ENCODE peak calls at places on chromosomes 3 and 15, in five cellular contexts. I is HL-60, W is Panc1, A is GM23338, Q is breast epithelium. Z is an unnamed sample.

GRCh38 chr15:47750030-47750739 is 32.9 kb downstream of the SEMA6D start:
- DNase-seq in I (no peak), A (no peak), W (no peak), Q (no peak), Z (peak; percentile 57)

GRCh38 chr15:94322141-94322540 is 90.8 kb downstream of the MCTP2 start:
- DNase-seq in W (no peak), Q (no peak), I (peak; percentile 41), A (no peak), Z (no peak)

GRCh38 chr15:77634266-77634962 is 1.7 kb upstream of the LINGO1 start:
- DNase-seq in W (peak; percentile 20), A (peak; percentile 94), I (peak; percentile 61), Q (no peak), Z (peak; percentile 68)

GRCh38 chr3:53811143-53811915 is 34.9 kb downstream of the CHDH start:
- DNase-seq in Q (no peak), W (no peak), A (no peak), I (no peak), Z (no peak)

GRCh38 chr3:196287066-196287404 is 491 bp downstream of the PCYT1A start:
- DNase-seq in W (no peak), I (no peak), A (peak; percentile 45), Q (no peak), Z (no peak)

GRCh38 chr15:80559320-80559693 is 135.8 kb upstream of the ABHD17C start:
- DNase-seq in Q (no peak), I (no peak), W (no peak), A (peak; percentile 20), Z (no peak)

GRCh38 chr3:181755959-181756358 is 44.2 kb downstream of the SOX2 start:
- DNase-seq in W (no peak), A (peak; percentile 70), Q (no peak), I (no peak), Z (no peak)

GRCh38 chr3:63508305-63508704 is 144.2 kb upstream of the SNTN start:
- DNase-seq in Q (no peak), W (no peak), A (no peak), I (no peak), Z (no peak)

GRCh38 chr15:44603126-44603525 is 60.3 kb downstream of the SPG11 start:
- DNase-seq in W (no peak), Q (no peak), I (no peak), A (no peak), Z (no peak)

GRCh38 chr3:112582242-112582874 is 20.5 kb downstream of the SLC35A5 start:
- DNase-seq in I (peak; percentile 28), W (peak; percentile 27), Q (no peak), A (peak; percentile 60), Z (peak; percentile 84)

GRCh38 chr3:126716057-126716456 is 12.0 kb downstream of the CHCHD6 start:
- DNase-seq in I (no peak), A (no peak), Q (no peak), W (no peak), Z (no peak)

GRCh38 chr3:5166846-5167245 is 20.7 kb upstream of the EDEM1 start:
- DNase-seq in Q (no peak), A (no peak), I (no peak), W (no peak), Z (no peak)

GRCh38 chr15:77415450-77416448 is 4.2 kb downstream of the PEAK1 start:
- DNase-seq in Q (no peak), A (peak; percentile 52), W (no peak), I (no peak), Z (peak; percentile 63)

GRCh38 chr15:101795455-101795854 is 7.9 kb upstream of the OR4F6 start:
- DNase-seq in I (no peak), Q (no peak), W (no peak), A (no peak), Z (peak; percentile 10)

DNA sequence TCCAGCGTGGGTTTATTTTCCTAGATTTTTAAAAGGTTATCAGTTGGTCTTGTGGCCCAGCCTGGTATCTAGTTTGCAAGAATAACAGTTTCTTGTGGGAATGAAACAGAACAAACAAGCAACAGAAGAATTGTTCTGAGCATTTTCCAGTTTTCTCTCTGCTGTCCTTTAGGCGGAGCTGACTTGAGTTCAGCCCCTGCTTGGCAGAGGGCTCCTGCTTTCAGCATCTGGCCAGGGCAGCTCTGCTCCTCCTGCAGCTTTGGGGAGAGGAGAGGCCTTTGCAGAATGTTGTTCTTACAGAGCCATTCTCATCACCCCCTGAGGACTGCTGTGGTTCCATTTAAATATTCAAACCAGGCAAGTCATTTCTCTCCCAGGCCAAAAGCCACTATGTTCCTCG is 117.7 kb downstream of the ALDH1A2 start:
- DNase-seq in I (no peak), A (peak; percentile 24), W (no peak), Q (no peak), Z (peak; percentile 43)
- H3K27me3 ChIP-seq in I (peaks cover 2% of the 10 kb centered on the region), A (no peaks in the 10 kb centered on the region), W (peaks cover 3% of the 10 kb centered on the region), Q (no peaks in the 10 kb centered on the region), Z (no peaks in the 10 kb centered on the region)

GRCh38 chr15:99449514-99449913 is 116.3 kb upstream of the MEF2A start:
- DNase-seq in I (no peak), W (no peak), Q (no peak), A (no peak), Z (no peak)

GRCh38 chr15:99445272-99445850 is 120.4 kb upstream of the MEF2A start:
- DNase-seq in I (no peak), W (no peak), A (no peak), Q (no peak), Z (no peak)

GRCh38 chr15:99447497-99448371 is 118.0 kb upstream of the MEF2A start:
- DNase-seq in A (peak; percentile 56), Q (no peak), I (no peak), W (no peak), Z (peak; percentile 59)

GRCh38 chr15:99443768-99444446 is 121.9 kb upstream of the MEF2A start:
- DNase-seq in Q (no peak), A (no peak), I (no peak), W (no peak), Z (no peak)

DNA sequence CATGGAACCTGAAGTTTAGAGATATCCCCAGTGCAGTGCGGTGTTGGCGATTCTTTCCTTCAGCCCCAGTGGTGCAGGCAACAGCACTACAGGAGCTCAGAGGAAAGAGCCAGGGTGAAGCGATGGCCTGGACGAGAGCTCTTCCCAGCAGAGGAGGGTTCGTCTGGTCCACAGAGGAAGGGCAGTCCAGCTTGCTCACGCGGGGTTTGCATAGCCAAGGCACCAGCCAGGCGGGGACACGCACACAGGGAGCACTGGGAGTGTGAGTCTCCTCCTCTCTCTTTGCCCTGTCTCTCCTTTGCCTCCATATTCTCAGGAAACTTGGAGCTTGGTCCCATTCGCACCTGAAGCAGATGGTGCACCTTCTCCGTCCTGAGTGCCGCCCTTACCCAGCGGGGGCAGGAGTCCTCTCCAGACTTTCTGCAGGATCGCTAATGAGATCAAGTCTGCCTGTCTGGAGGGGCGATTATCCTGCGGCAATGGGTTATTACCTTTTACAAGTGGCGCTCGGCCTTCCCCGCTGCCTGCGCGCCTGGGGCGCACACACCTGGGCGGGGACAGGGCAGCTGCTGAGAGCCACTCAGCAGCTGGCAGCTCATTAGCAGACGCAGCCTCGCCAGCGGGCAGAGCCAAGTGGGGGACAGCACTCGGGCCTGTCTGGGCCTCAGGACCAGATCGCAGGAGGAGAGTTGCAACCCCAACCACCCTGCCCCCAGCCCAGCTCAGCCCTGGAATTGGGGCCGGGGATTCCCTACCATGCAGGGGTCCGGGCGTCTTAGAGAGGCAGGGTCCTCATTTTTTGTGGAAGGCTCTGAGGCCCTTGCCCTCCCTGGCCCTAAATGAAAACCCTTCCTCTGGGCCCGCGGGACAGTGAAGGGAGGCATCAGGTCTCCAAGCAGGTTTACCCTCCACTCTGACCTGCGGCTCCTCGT is 119.0 kb upstream of the MEF2A start:
- DNase-seq in Q (no peak), A (no peak), W (no peak), I (no peak), Z (no peak)
- H3K4me3 ChIP-seq in Q (no peak overlapping the region), A (no peak overlapping the region), W (no peak overlapping the region), I (no peak overlapping the region), Z (no peak overlapping the region)

GRCh38 chr15:50803479-50803878 is 38.0 kb upstream of the SPPL2A start:
- DNase-seq in Q (no peak), I (no peak), A (no peak), W (no peak), Z (no peak)

GRCh38 chr15:50794102-50794501 is 28.6 kb upstream of the SPPL2A start:
- DNase-seq in A (no peak), W (no peak), I (no peak), Q (no peak), Z (no peak)

GRCh38 chr15:50797926-50798325 is 32.4 kb upstream of the SPPL2A start:
- DNase-seq in W (no peak), A (no peak), I (no peak), Q (no peak), Z (no peak)

GRCh38 chr15:50800715-50801114 is 35.2 kb upstream of the SPPL2A start:
- DNase-seq in Q (no peak), I (no peak), A (no peak), W (no peak), Z (no peak)

DNA sequence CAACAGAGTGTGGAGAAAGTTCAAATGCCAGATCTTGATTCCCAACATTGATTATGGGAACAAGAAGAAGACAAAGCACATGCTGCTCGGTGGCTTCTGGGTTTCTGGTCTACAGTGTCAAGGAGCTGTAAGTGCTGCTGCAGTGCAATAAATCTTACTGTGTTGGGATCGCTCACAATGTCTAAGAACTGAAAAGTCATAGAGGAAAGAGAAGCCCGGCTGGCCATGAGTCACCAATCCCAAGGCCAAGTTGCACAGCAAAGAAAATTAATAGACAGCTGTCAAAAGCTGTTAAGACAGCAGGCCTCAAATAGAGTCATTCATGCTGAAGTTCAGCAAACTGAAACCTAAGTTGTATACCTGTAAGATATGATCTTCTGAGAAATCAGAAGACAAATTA is 33.2 kb upstream of the SPPL2A start:
- DNase-seq in I (no peak), A (no peak), W (no peak), Q (no peak), Z (no peak)
- H3K27me3 ChIP-seq in I (no peaks in the 10 kb centered on the region), A (no peaks in the 10 kb centered on the region), W (no peaks in the 10 kb centered on the region), Q (no peaks in the 10 kb centered on the region), Z (no peaks in the 10 kb centered on the region)

DNA sequence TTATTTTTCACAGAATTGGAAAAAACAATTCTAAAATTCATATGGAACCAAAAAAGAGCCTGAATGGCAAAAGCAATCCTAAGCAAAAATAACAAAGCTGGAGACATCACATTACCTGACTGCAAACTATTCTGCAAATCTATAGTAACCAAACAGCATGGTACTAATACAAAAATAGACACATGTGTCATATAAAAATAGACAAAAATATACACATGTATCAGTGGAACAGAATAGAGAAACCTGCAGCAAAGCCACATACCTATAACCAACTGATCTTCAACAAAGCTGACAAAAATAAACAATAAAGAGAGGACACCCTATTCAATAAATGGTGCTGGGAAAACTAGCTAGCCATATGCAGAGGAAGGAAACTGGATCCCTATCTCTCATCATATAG is 259.6 kb downstream of the IGSF11 start:
- DNase-seq in Q (no peak), I (no peak), A (no peak), W (no peak), Z (no peak)
- H3K4me3 ChIP-seq in Q (no peak overlapping the region), I (no peak overlapping the region), A (no peak overlapping the region), W (no peak overlapping the region), Z (no peak overlapping the region)